ENCODE peak calls at places on chromosomes 6 and 20, in eight cellular contexts. One of them, this sample, is unnamed.

GRCh38 chr6:46234700-46235099 is 63.9 kb upstream of the ENPP5 start:
- DNase-seq in glutamatergic neuron: no peak
- DNase-seq in EH: no peak
- DNase-seq in T-helper 1 cell: no peak
- DNase-seq in fibroblast of lung: no peak
- DNase-seq in activated CD8-positive, alpha-beta memory T cell treated with anti-CD3 and anti-CD28 coated beads for 1 hour: no peak
- DNase-seq in AG09309: no peak
- DNase-seq in naive thymus-derived CD8-positive, alpha-beta T cell: no peak
- DNase-seq in this sample: no peak

GRCh38 chr6:7846971-7847818 is 63.4 kb downstream of the TXNDC5 start:
- DNase-seq in glutamatergic neuron: no peak
- DNase-seq in EH: peak; percentile 49
- DNase-seq in T-helper 1 cell: no peak
- DNase-seq in fibroblast of lung: peak; percentile 74
- DNase-seq in activated CD8-positive, alpha-beta memory T cell treated with anti-CD3 and anti-CD28 coated beads for 1 hour: no peak
- DNase-seq in AG09309: peak; percentile 25
- DNase-seq in naive thymus-derived CD8-positive, alpha-beta T cell: no peak
- DNase-seq in this sample: no peak

GRCh38 chr6:110944681-110945151 is 13.8 kb upstream of the GTF3C6 start:
- DNase-seq in glutamatergic neuron: no peak
- DNase-seq in EH: peak; percentile 89
- DNase-seq in T-helper 1 cell: no peak
- DNase-seq in fibroblast of lung: peak; percentile 79
- DNase-seq in activated CD8-positive, alpha-beta memory T cell treated with anti-CD3 and anti-CD28 coated beads for 1 hour: no peak
- DNase-seq in AG09309: peak; percentile 78
- DNase-seq in naive thymus-derived CD8-positive, alpha-beta T cell: no peak
- DNase-seq in this sample: no peak

GRCh38 chr20:60695223-60695622 is 556.8 kb upstream of the CDH4 start:
- DNase-seq in glutamatergic neuron: no peak
- DNase-seq in EH: no peak
- DNase-seq in T-helper 1 cell: no peak
- DNase-seq in fibroblast of lung: peak; percentile 89
- DNase-seq in activated CD8-positive, alpha-beta memory T cell treated with anti-CD3 and anti-CD28 coated beads for 1 hour: no peak
- DNase-seq in AG09309: peak; percentile 76
- DNase-seq in naive thymus-derived CD8-positive, alpha-beta T cell: no peak
- DNase-seq in this sample: no peak

GRCh38 chr20:15616626-15617025 is 956.6 kb downstream of the KIF16B start:
- DNase-seq in glutamatergic neuron: no peak
- DNase-seq in EH: peak; percentile 68
- DNase-seq in T-helper 1 cell: no peak
- DNase-seq in fibroblast of lung: no peak
- DNase-seq in activated CD8-positive, alpha-beta memory T cell treated with anti-CD3 and anti-CD28 coated beads for 1 hour: no peak
- DNase-seq in AG09309: no peak
- DNase-seq in naive thymus-derived CD8-positive, alpha-beta T cell: no peak
- DNase-seq in this sample: no peak

GRCh38 chr6:34437644-34437970 is 11.7 kb upstream of the RPS10 start:
- DNase-seq in glutamatergic neuron: no peak
- DNase-seq in EH: no peak
- DNase-seq in T-helper 1 cell: no peak
- DNase-seq in fibroblast of lung: no peak
- DNase-seq in activated CD8-positive, alpha-beta memory T cell treated with anti-CD3 and anti-CD28 coated beads for 1 hour: no peak
- DNase-seq in AG09309: no peak
- DNase-seq in naive thymus-derived CD8-positive, alpha-beta T cell: no peak
- DNase-seq in this sample: no peak

GRCh38 chr6:137931849-137932465 is 64.9 kb downstream of the TNFAIP3 start:
- DNase-seq in glutamatergic neuron: no peak
- DNase-seq in EH: no peak
- DNase-seq in T-helper 1 cell: no peak
- DNase-seq in fibroblast of lung: no peak
- DNase-seq in activated CD8-positive, alpha-beta memory T cell treated with anti-CD3 and anti-CD28 coated beads for 1 hour: no peak
- DNase-seq in AG09309: no peak
- DNase-seq in naive thymus-derived CD8-positive, alpha-beta T cell: no peak
- DNase-seq in this sample: no peak

GRCh38 chr6:11425431-11425871 is 112.1 kb upstream of the TMEM170B start:
- DNase-seq in glutamatergic neuron: no peak
- DNase-seq in EH: peak; percentile 19
- DNase-seq in T-helper 1 cell: no peak
- DNase-seq in fibroblast of lung: no peak
- DNase-seq in activated CD8-positive, alpha-beta memory T cell treated with anti-CD3 and anti-CD28 coated beads for 1 hour: no peak
- DNase-seq in AG09309: no peak
- DNase-seq in naive thymus-derived CD8-positive, alpha-beta T cell: no peak
- DNase-seq in this sample: no peak

GRCh38 chr20:49043000-49043399 is 3.1 kb upstream of the CSE1L start:
- DNase-seq in glutamatergic neuron: no peak
- DNase-seq in EH: no peak
- DNase-seq in T-helper 1 cell: no peak
- DNase-seq in fibroblast of lung: no peak
- DNase-seq in activated CD8-positive, alpha-beta memory T cell treated with anti-CD3 and anti-CD28 coated beads for 1 hour: no peak
- DNase-seq in AG09309: no peak
- DNase-seq in naive thymus-derived CD8-positive, alpha-beta T cell: no peak
- DNase-seq in this sample: no peak

GRCh38 chr6:157240059-157240959 is 83.0 kb downstream of the TMEM242 start:
- DNase-seq in glutamatergic neuron: no peak
- DNase-seq in EH: peak; percentile 76
- DNase-seq in T-helper 1 cell: no peak
- DNase-seq in fibroblast of lung: no peak
- DNase-seq in activated CD8-positive, alpha-beta memory T cell treated with anti-CD3 and anti-CD28 coated beads for 1 hour: no peak
- DNase-seq in AG09309: peak; percentile 53
- DNase-seq in naive thymus-derived CD8-positive, alpha-beta T cell: no peak
- DNase-seq in this sample: no peak

GRCh38 chr20:20926222-20926905 is 179.8 kb downstream of the LINC00237 start:
- DNase-seq in glutamatergic neuron: no peak
- DNase-seq in EH: no peak
- DNase-seq in T-helper 1 cell: no peak
- DNase-seq in fibroblast of lung: no peak
- DNase-seq in activated CD8-positive, alpha-beta memory T cell treated with anti-CD3 and anti-CD28 coated beads for 1 hour: no peak
- DNase-seq in AG09309: no peak
- DNase-seq in naive thymus-derived CD8-positive, alpha-beta T cell: no peak
- DNase-seq in this sample: no peak

GRCh38 chr20:49386848-49387605 is 95.4 kb downstream of the KCNB1 start:
- DNase-seq in glutamatergic neuron: no peak
- DNase-seq in EH: no peak
- DNase-seq in T-helper 1 cell: no peak
- DNase-seq in fibroblast of lung: no peak
- DNase-seq in activated CD8-positive, alpha-beta memory T cell treated with anti-CD3 and anti-CD28 coated beads for 1 hour: no peak
- DNase-seq in AG09309: no peak
- DNase-seq in naive thymus-derived CD8-positive, alpha-beta T cell: no peak
- DNase-seq in this sample: no peak

GRCh38 chr6:35716798-35717197 is 20.0 kb upstream of the ARMC12 start:
- DNase-seq in glutamatergic neuron: no peak
- DNase-seq in EH: no peak
- DNase-seq in T-helper 1 cell: no peak
- DNase-seq in fibroblast of lung: no peak
- DNase-seq in activated CD8-positive, alpha-beta memory T cell treated with anti-CD3 and anti-CD28 coated beads for 1 hour: no peak
- DNase-seq in AG09309: no peak
- DNase-seq in naive thymus-derived CD8-positive, alpha-beta T cell: no peak
- DNase-seq in this sample: no peak

GRCh38 chr6:147941143-147941542 is 401.5 kb upstream of the SASH1 start:
- DNase-seq in glutamatergic neuron: peak; percentile 14
- DNase-seq in EH: peak; percentile 89
- DNase-seq in T-helper 1 cell: no peak
- DNase-seq in fibroblast of lung: no peak
- DNase-seq in activated CD8-positive, alpha-beta memory T cell treated with anti-CD3 and anti-CD28 coated beads for 1 hour: no peak
- DNase-seq in AG09309: peak; percentile 27
- DNase-seq in naive thymus-derived CD8-positive, alpha-beta T cell: no peak
- DNase-seq in this sample: no peak

GRCh38 chr6:20542927-20543602 is 8.8 kb downstream of the CDKAL1 start:
- DNase-seq in glutamatergic neuron: no peak
- DNase-seq in EH: peak; percentile 51
- DNase-seq in T-helper 1 cell: no peak
- DNase-seq in fibroblast of lung: peak; percentile 85
- DNase-seq in activated CD8-positive, alpha-beta memory T cell treated with anti-CD3 and anti-CD28 coated beads for 1 hour: no peak
- DNase-seq in AG09309: no peak
- DNase-seq in naive thymus-derived CD8-positive, alpha-beta T cell: no peak
- DNase-seq in this sample: no peak

GRCh38 chr20:20014659-20015058 is 2.5 kb upstream of the NAA20 start:
- DNase-seq in glutamatergic neuron: no peak
- DNase-seq in EH: no peak
- DNase-seq in T-helper 1 cell: no peak
- DNase-seq in fibroblast of lung: no peak
- DNase-seq in activated CD8-positive, alpha-beta memory T cell treated with anti-CD3 and anti-CD28 coated beads for 1 hour: no peak
- DNase-seq in AG09309: no peak
- DNase-seq in naive thymus-derived CD8-positive, alpha-beta T cell: no peak
- DNase-seq in this sample: no peak

GRCh38 chr6:4316867-4317400 is 181.6 kb upstream of the ECI2 start:
- DNase-seq in glutamatergic neuron: no peak
- DNase-seq in EH: peak; percentile 88
- DNase-seq in T-helper 1 cell: no peak
- DNase-seq in fibroblast of lung: peak; percentile 91
- DNase-seq in activated CD8-positive, alpha-beta memory T cell treated with anti-CD3 and anti-CD28 coated beads for 1 hour: no peak
- DNase-seq in AG09309: peak; percentile 61
- DNase-seq in naive thymus-derived CD8-positive, alpha-beta T cell: no peak
- DNase-seq in this sample: no peak

GRCh38 chr20:37218976-37219375 is 39.6 kb upstream of the MROH8 start:
- DNase-seq in glutamatergic neuron: no peak
- DNase-seq in EH: no peak
- DNase-seq in T-helper 1 cell: no peak
- DNase-seq in fibroblast of lung: no peak
- DNase-seq in activated CD8-positive, alpha-beta memory T cell treated with anti-CD3 and anti-CD28 coated beads for 1 hour: no peak
- DNase-seq in AG09309: no peak
- DNase-seq in naive thymus-derived CD8-positive, alpha-beta T cell: no peak
- DNase-seq in this sample: no peak